ENCODE peak calls at places on chromosomes 4 and X, in ten cellular contexts. T is BJ; P is colonic mucosa; G is mammary epithelial cell; C is fibroblast of lung; Q is CD4-positive, CD25-positive, alpha-beta regulatory T cell; K is tibial nerve; F is GM23338; U is PC-3; J is left ventricle myocardium inferior. Z is an unnamed sample. For H3K27me3, the result is how much of the 10 kb centered on the place peaks cover.

GRCh38 chr4:167234388-167234881 is at the start of gene SPOCK3:
- DNase-seq in P (no peak), Q (no peak), G (peak), U (peak), F (peak), T (no peak), K (no peak), C (peak), J (peak), Z (no peak)

GRCh38 chr4:147714575-147715401 is 17.1 kb upstream of the ARHGAP10 start:
- DNase-seq in T (peak), P (no peak), F (no peak), Q (no peak), U (peak), C (peak), G (peak), K (peak), J (no peak), Z (no peak)

GRCh38 chr4:101191302-101192098 is 155.8 kb downstream of the PPP3CA start:
- DNase-seq in F (peak), Q (no peak), T (peak), P (peak), C (peak), U (no peak), J (peak), G (no peak), K (peak), Z (no peak)

GRCh38 chrX:47327902-47328301 is 42.5 kb upstream of the ZNF157 start:
- DNase-seq in G (no peak), F (no peak), U (no peak), Q (no peak), J (no peak), T (no peak), C (no peak), P (no peak), K (peak), Z (no peak)

GRCh38 chr4:48681856-48682255 is 98.2 kb downstream of the FRYL start:
- DNase-seq in Q (peak), T (no peak), G (peak), C (peak), P (no peak), J (no peak), F (peak), U (peak), K (no peak), Z (no peak)

GRCh38 chr4:85831647-85832046 is 356.7 kb downstream of the ARHGAP24 start:
- DNase-seq in Q (no peak), U (no peak), J (no peak), P (no peak), F (no peak), K (no peak), T (no peak), G (no peak), C (no peak), Z (no peak)

GRCh38 chr4:10734697-10735096 is 50.1 kb upstream of the CLNK start:
- DNase-seq in Q (no peak), F (no peak), C (no peak), J (no peak), T (no peak), G (no peak), U (no peak), P (no peak), K (no peak), Z (no peak)

GRCh38 chr4:156754832-156755570 is 216.6 kb downstream of the PDGFC start:
- DNase-seq in F (no peak), T (no peak), C (peak), Q (no peak), K (no peak), J (no peak), P (no peak), G (no peak), U (no peak), Z (no peak)

GRCh38 chrX:41300758-41301437 is 33.1 kb upstream of the DDX3X start:
- DNase-seq in F (no peak), U (peak), J (no peak), G (no peak), P (no peak), T (no peak), K (no peak), C (peak), Q (no peak), Z (no peak)

GRCh38 chr4:17310269-17310652 is 201.6 kb downstream of the QDPR start:
- DNase-seq in Q (no peak), C (peak), F (no peak), T (no peak), U (no peak), J (no peak), G (no peak), K (no peak), P (no peak), Z (no peak)

GRCh38 chr4:100174985-100175383 is 15.3 kb downstream of the DDIT4L start:
- DNase-seq in G (no peak), Q (no peak), J (no peak), T (no peak), C (no peak), P (no peak), F (peak), U (no peak), K (no peak), Z (no peak)

GRCh38 chr4:37463457-37463856 is 218.9 kb downstream of the NWD2 start:
- DNase-seq in J (no peak), K (no peak), T (no peak), F (peak), P (peak), U (no peak), C (no peak), G (no peak), Q (no peak), Z (no peak)

GRCh38 chr4:81214144-81214517 is 891 bp downstream of the PRKG2 start:
- DNase-seq in Q (no peak), G (no peak), K (no peak), T (no peak), C (no peak), P (no peak), U (no peak), F (no peak), J (no peak), Z (no peak)

GRCh38 chr4:81214518-81215218 is 354 bp downstream of the PRKG2 start:
- DNase-seq in F (peak), P (peak), U (no peak), J (no peak), T (no peak), G (peak), C (peak), Q (no peak), K (no peak), Z (no peak)

GRCh38 chr4:81213671-81214070 is 1.4 kb downstream of the PRKG2 start:
- DNase-seq in F (no peak), C (no peak), G (no peak), U (no peak), J (no peak), T (no peak), Q (no peak), P (no peak), K (no peak), Z (no peak)

GRCh38 chr4:81215936-81216335 is 914 bp upstream of the PRKG2 start:
- DNase-seq in K (no peak), C (no peak), Q (no peak), G (no peak), T (no peak), U (no peak), F (no peak), P (no peak), J (no peak), Z (no peak)

GRCh38 chr4:81215219-81215892 is at the start of gene PRKG2:
- DNase-seq in C (peak), U (no peak), K (no peak), Q (no peak), G (peak), F (peak), T (no peak), J (no peak), P (peak), Z (no peak)
- H3K27me3 ChIP-seq in C (under half), U (under half), K (under half), Q (under half), G (under half), F (half or more), T (under half), J (half or more), P (under half), Z (under half)

DNA sequence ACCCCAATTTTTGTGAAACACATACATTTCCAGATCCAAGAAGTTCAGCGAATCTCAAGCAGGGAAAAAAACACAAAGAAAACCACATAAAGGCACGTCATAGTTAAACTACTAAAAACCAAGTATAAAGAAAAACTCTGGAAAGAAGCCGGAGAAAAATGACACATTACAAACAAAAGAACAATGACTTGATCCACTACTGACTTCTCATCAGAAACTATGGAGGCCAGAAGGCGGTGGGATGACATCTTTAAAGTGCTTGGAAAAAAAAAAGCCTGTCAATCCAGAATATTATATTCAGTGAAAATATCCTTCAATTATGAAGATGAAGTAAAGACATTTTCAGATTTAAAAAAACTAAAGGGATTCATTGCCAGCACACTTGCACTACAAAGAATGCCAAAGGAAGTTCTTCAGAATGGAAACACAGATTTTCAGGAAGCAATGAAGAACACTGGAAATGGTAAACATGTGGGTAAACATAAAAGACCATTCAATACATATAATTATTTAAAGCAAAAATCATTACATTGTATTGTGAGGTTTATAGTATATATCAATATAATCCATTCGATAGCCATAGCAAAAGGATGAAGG is 32.6 kb upstream of the PPP2R2C start:
- DNase-seq in K (no peak), C (no peak), P (no peak), G (no peak), U (no peak), T (no peak), F (peak), J (no peak), Q (no peak), Z (no peak)
- H3K27me3 ChIP-seq in K (under half), C (under half), P (under half), G (under half), U (under half), T (under half), F (under half), J (under half), Q (under half), Z (under half)

DNA sequence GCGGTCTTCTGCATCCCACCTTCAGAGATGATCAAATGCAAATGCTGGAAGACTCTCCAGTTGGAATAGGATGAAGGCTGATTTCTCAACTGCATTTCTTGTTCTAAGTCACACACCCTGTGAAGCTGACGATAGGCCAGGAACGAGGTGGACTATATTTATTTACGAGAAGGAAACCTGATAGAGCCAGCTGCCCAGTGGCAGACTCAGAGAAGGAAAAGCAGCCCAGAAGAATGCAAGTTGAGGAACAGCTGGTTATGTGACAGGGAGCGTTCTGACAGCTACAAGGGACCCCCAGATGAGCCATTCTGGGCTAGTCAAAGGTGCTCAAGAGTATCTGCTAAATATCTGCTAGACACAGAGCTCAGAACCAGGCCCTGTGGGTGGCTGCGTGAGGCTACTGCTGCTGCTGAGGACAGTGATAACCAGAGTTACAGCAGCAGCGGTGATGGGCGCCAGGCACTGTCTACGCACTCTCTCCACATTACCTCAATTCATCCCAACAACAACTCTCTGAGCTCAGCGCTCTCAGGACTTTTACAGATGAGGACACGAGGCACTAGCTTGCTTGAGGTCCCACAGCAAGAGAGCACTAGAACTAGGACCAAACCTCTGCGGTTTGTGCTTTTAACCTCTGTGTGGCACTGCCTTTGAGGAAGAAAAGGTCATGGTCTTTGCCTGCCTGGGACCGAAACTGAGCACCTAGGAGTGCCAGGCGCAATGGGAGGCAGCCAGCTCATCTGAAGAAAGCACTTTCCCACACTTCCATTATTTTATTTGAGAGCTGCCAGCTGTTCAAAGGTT is 69.0 kb downstream of the GATB start:
- DNase-seq in P (no peak), T (no peak), Q (no peak), C (no peak), K (no peak), F (no peak), G (no peak), J (peak), U (no peak), Z (no peak)
- H3K27me3 ChIP-seq in P (under half), T (under half), Q (under half), C (under half), K (under half), F (under half), G (under half), J (under half), U (under half), Z (under half)

GRCh38 chr4:3284734-3285557 is 7.9 kb upstream of the RGS12 start:
- DNase-seq in J (no peak), F (no peak), U (no peak), G (no peak), T (no peak), P (peak), Q (no peak), C (no peak), K (no peak), Z (no peak)

GRCh38 chr4:3276961-3277360 is 15.9 kb upstream of the RGS12 start:
- DNase-seq in Q (no peak), U (no peak), G (no peak), F (no peak), T (no peak), P (no peak), J (no peak), C (peak), K (no peak), Z (no peak)

GRCh38 chr4:3283483-3283882 is 9.3 kb upstream of the RGS12 start:
- DNase-seq in G (no peak), J (no peak), Q (no peak), U (no peak), T (no peak), C (no peak), K (no peak), P (no peak), F (no peak), Z (no peak)

GRCh38 chr4:3283916-3284315 is 8.9 kb upstream of the RGS12 start:
- DNase-seq in U (peak), C (no peak), G (no peak), Q (no peak), T (no peak), P (peak), J (no peak), F (no peak), K (no peak), Z (peak)

DNA sequence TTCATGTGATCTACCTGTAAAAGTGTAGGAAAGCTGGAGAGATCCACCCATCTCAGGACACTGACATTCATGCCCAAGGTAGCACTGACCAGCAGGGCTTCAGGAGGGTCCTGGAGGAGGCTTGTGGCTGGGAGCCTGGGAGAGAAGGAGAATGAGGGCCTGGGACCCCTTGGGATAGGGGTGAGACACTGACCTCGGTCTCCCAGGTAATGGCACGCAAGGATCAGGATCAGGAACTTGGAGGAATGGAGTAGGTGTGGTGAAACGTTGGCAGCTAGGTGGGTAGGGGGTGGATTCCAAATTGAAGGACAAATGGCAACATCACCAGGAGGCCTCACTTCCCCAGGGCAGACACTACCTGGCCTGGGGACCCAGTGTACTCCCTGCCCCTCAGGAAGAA is 12.4 kb upstream of the RGS12 start:
- DNase-seq in P (no peak), F (no peak), Q (no peak), U (no peak), J (no peak), C (no peak), T (no peak), G (no peak), K (no peak), Z (no peak)
- H3K27me3 ChIP-seq in P (under half), F (under half), Q (under half), U (under half), J (under half), C (under half), T (under half), G (under half), K (under half), Z (under half)

GRCh38 chrX:5724123-5724522 is 504.5 kb downstream of the NLGN4X start:
- DNase-seq in F (no peak), G (no peak), U (no peak), J (no peak), P (no peak), K (no peak), Q (no peak), T (no peak), C (no peak), Z (no peak)
- H3K27me3 ChIP-seq in F (under half), G (under half), U (under half), J (under half), P (under half), K (under half), Q (under half), T (under half), C (under half), Z (under half)

GRCh38 chrX:69535661-69536060 is 31.5 kb downstream of the NALF2 start:
- DNase-seq in P (no peak), G (no peak), K (no peak), J (no peak), C (no peak), F (no peak), T (no peak), Q (no peak), U (no peak), Z (no peak)

GRCh38 chrX:69530306-69530705 is 26.2 kb downstream of the NALF2 start:
- DNase-seq in F (no peak), T (no peak), J (no peak), Q (no peak), P (no peak), K (no peak), C (no peak), G (no peak), U (no peak), Z (no peak)

GRCh38 chrX:69531031-69531755 is 27.1 kb downstream of the NALF2 start:
- DNase-seq in P (no peak), G (no peak), C (no peak), Q (no peak), F (no peak), K (no peak), T (no peak), J (no peak), U (no peak), Z (no peak)
- H3K27me3 ChIP-seq in P (under half), G (under half), C (under half), Q (under half), F (under half), K (under half), T (under half), J (under half), U (under half), Z (under half)

Z was measured in DND-41.